ENCODE peak calls at places on chromosome 11, in ten cellular contexts. One of them, this sample, is unnamed.

GRCh38 chr11:6609502-6610015 is 2.5 kb downstream of the TAF10 start:
- DNase-seq in EL: no peak
- DNase-seq in H7: no peak
- DNase-seq in GM20000: no peak
- DNase-seq in left ventricle myocardium inferior: no peak
- DNase-seq in kidney glomerular epithelial cell: no peak
- DNase-seq in neural progenitor cell: no peak
- DNase-seq in stimulated activated CD4-positive, alpha-beta T cell treated with anti-CD3 and anti-CD28 coated beads, Interleukin-4, amount 100 ng/mL, for 24 hours: no peak
- DNase-seq in cardiac muscle cell: no peak
- DNase-seq in activated naive CD4-positive, alpha-beta T cell: no peak
- DNase-seq in this sample: no peak

GRCh38 chr11:77047007-77047927 is 13.1 kb downstream of the B3GNT6 start:
- DNase-seq in EL: peak; percentile 94
- DNase-seq in H7: peak; percentile 81
- DNase-seq in GM20000: peak; percentile 85
- DNase-seq in left ventricle myocardium inferior: peak; percentile 36
- DNase-seq in kidney glomerular epithelial cell: peak; percentile 91
- DNase-seq in neural progenitor cell: peak; percentile 79
- DNase-seq in stimulated activated CD4-positive, alpha-beta T cell treated with anti-CD3 and anti-CD28 coated beads, Interleukin-4, amount 100 ng/mL, for 24 hours: peak; percentile 87
- DNase-seq in cardiac muscle cell: peak; percentile 94
- DNase-seq in activated naive CD4-positive, alpha-beta T cell: no peak
- DNase-seq in this sample: peak; percentile 74

GRCh38 chr11:102495161-102496042 is 35.1 kb downstream of the MMP7 start:
- DNase-seq in EL: peak; percentile 82
- DNase-seq in H7: peak; percentile 53
- DNase-seq in GM20000: peak; percentile 53
- DNase-seq in left ventricle myocardium inferior: no peak
- DNase-seq in kidney glomerular epithelial cell: peak; percentile 92
- DNase-seq in neural progenitor cell: peak; percentile 80
- DNase-seq in stimulated activated CD4-positive, alpha-beta T cell treated with anti-CD3 and anti-CD28 coated beads, Interleukin-4, amount 100 ng/mL, for 24 hours: peak; percentile 61
- DNase-seq in cardiac muscle cell: peak; percentile 93
- DNase-seq in activated naive CD4-positive, alpha-beta T cell: no peak
- DNase-seq in this sample: peak; percentile 33

GRCh38 chr11:131305005-131305404 is 65.4 kb upstream of the NTM start:
- DNase-seq in EL: no peak
- DNase-seq in H7: no peak
- DNase-seq in GM20000: no peak
- DNase-seq in left ventricle myocardium inferior: no peak
- DNase-seq in kidney glomerular epithelial cell: no peak
- DNase-seq in neural progenitor cell: no peak
- DNase-seq in stimulated activated CD4-positive, alpha-beta T cell treated with anti-CD3 and anti-CD28 coated beads, Interleukin-4, amount 100 ng/mL, for 24 hours: no peak
- DNase-seq in cardiac muscle cell: no peak
- DNase-seq in activated naive CD4-positive, alpha-beta T cell: no peak
- DNase-seq in this sample: no peak

GRCh38 chr11:48123249-48123875 is 93.2 kb upstream of the OR4B1 start:
- DNase-seq in EL: no peak
- DNase-seq in H7: no peak
- DNase-seq in GM20000: no peak
- DNase-seq in left ventricle myocardium inferior: no peak
- DNase-seq in kidney glomerular epithelial cell: no peak
- DNase-seq in neural progenitor cell: no peak
- DNase-seq in stimulated activated CD4-positive, alpha-beta T cell treated with anti-CD3 and anti-CD28 coated beads, Interleukin-4, amount 100 ng/mL, for 24 hours: no peak
- DNase-seq in cardiac muscle cell: no peak
- DNase-seq in activated naive CD4-positive, alpha-beta T cell: no peak
- DNase-seq in this sample: no peak

GRCh38 chr11:64854157-64854533 is 9.7 kb upstream of the CDC42BPG start:
- DNase-seq in EL: no peak
- DNase-seq in H7: no peak
- DNase-seq in GM20000: no peak
- DNase-seq in left ventricle myocardium inferior: no peak
- DNase-seq in kidney glomerular epithelial cell: no peak
- DNase-seq in neural progenitor cell: no peak
- DNase-seq in stimulated activated CD4-positive, alpha-beta T cell treated with anti-CD3 and anti-CD28 coated beads, Interleukin-4, amount 100 ng/mL, for 24 hours: no peak
- DNase-seq in cardiac muscle cell: no peak
- DNase-seq in activated naive CD4-positive, alpha-beta T cell: no peak
- DNase-seq in this sample: no peak

GRCh38 chr11:19735512-19735911 is 22.9 kb downstream of the NAV2 start:
- DNase-seq in EL: peak; percentile 57
- DNase-seq in H7: no peak
- DNase-seq in GM20000: no peak
- DNase-seq in left ventricle myocardium inferior: no peak
- DNase-seq in kidney glomerular epithelial cell: no peak
- DNase-seq in neural progenitor cell: no peak
- DNase-seq in stimulated activated CD4-positive, alpha-beta T cell treated with anti-CD3 and anti-CD28 coated beads, Interleukin-4, amount 100 ng/mL, for 24 hours: no peak
- DNase-seq in cardiac muscle cell: peak; percentile 30
- DNase-seq in activated naive CD4-positive, alpha-beta T cell: no peak
- DNase-seq in this sample: no peak

GRCh38 chr11:82929121-82929520 is 27.6 kb downstream of the DDIAS start:
- DNase-seq in EL: no peak
- DNase-seq in H7: no peak
- DNase-seq in GM20000: no peak
- DNase-seq in left ventricle myocardium inferior: no peak
- DNase-seq in kidney glomerular epithelial cell: no peak
- DNase-seq in neural progenitor cell: no peak
- DNase-seq in stimulated activated CD4-positive, alpha-beta T cell treated with anti-CD3 and anti-CD28 coated beads, Interleukin-4, amount 100 ng/mL, for 24 hours: no peak
- DNase-seq in cardiac muscle cell: no peak
- DNase-seq in activated naive CD4-positive, alpha-beta T cell: no peak
- DNase-seq in this sample: no peak

GRCh38 chr11:116697011-116697410 is 75.8 kb downstream of the BUD13 start:
- DNase-seq in EL: no peak
- DNase-seq in H7: no peak
- DNase-seq in GM20000: no peak
- DNase-seq in left ventricle myocardium inferior: no peak
- DNase-seq in kidney glomerular epithelial cell: no peak
- DNase-seq in neural progenitor cell: no peak
- DNase-seq in stimulated activated CD4-positive, alpha-beta T cell treated with anti-CD3 and anti-CD28 coated beads, Interleukin-4, amount 100 ng/mL, for 24 hours: no peak
- DNase-seq in cardiac muscle cell: no peak
- DNase-seq in activated naive CD4-positive, alpha-beta T cell: no peak
- DNase-seq in this sample: peak; percentile 71

GRCh38 chr11:100177651-100178050 is 509.4 kb upstream of the ARHGAP42 start:
- DNase-seq in EL: no peak
- DNase-seq in H7: no peak
- DNase-seq in GM20000: no peak
- DNase-seq in left ventricle myocardium inferior: no peak
- DNase-seq in kidney glomerular epithelial cell: no peak
- DNase-seq in neural progenitor cell: no peak
- DNase-seq in stimulated activated CD4-positive, alpha-beta T cell treated with anti-CD3 and anti-CD28 coated beads, Interleukin-4, amount 100 ng/mL, for 24 hours: no peak
- DNase-seq in cardiac muscle cell: no peak
- DNase-seq in activated naive CD4-positive, alpha-beta T cell: no peak
- DNase-seq in this sample: no peak

GRCh38 chr11:45413156-45413833 is 127.2 kb upstream of the SYT13 start:
- DNase-seq in EL: no peak
- DNase-seq in H7: no peak
- DNase-seq in GM20000: no peak
- DNase-seq in left ventricle myocardium inferior: no peak
- DNase-seq in kidney glomerular epithelial cell: peak; percentile 22
- DNase-seq in neural progenitor cell: no peak
- DNase-seq in stimulated activated CD4-positive, alpha-beta T cell treated with anti-CD3 and anti-CD28 coated beads, Interleukin-4, amount 100 ng/mL, for 24 hours: no peak
- DNase-seq in cardiac muscle cell: no peak
- DNase-seq in activated naive CD4-positive, alpha-beta T cell: no peak
- DNase-seq in this sample: peak; percentile 30

GRCh38 chr11:64971421-64972233 is at the start of gene MAJIN:
- DNase-seq in EL: peak; percentile 19
- DNase-seq in H7: peak; percentile 66
- DNase-seq in GM20000: peak; percentile 85
- DNase-seq in left ventricle myocardium inferior: peak; percentile 88
- DNase-seq in kidney glomerular epithelial cell: peak; percentile 6
- DNase-seq in neural progenitor cell: peak; percentile 63
- DNase-seq in stimulated activated CD4-positive, alpha-beta T cell treated with anti-CD3 and anti-CD28 coated beads, Interleukin-4, amount 100 ng/mL, for 24 hours: peak; percentile 91
- DNase-seq in cardiac muscle cell: peak; percentile 89
- DNase-seq in activated naive CD4-positive, alpha-beta T cell: peak; percentile 90
- DNase-seq in this sample: peak; percentile 54

GRCh38 chr11:701741-702513 is 4.1 kb upstream of the EPS8L2 start:
- DNase-seq in EL: no peak
- DNase-seq in H7: no peak
- DNase-seq in GM20000: no peak
- DNase-seq in left ventricle myocardium inferior: no peak
- DNase-seq in kidney glomerular epithelial cell: no peak
- DNase-seq in neural progenitor cell: no peak
- DNase-seq in stimulated activated CD4-positive, alpha-beta T cell treated with anti-CD3 and anti-CD28 coated beads, Interleukin-4, amount 100 ng/mL, for 24 hours: no peak
- DNase-seq in cardiac muscle cell: no peak
- DNase-seq in activated naive CD4-positive, alpha-beta T cell: no peak
- DNase-seq in this sample: no peak

GRCh38 chr11:2760196-2760871 is 60.5 kb upstream of the KCNQ1OT1 start:
- DNase-seq in EL: no peak
- DNase-seq in H7: peak; percentile 38
- DNase-seq in GM20000: no peak
- DNase-seq in left ventricle myocardium inferior: no peak
- DNase-seq in kidney glomerular epithelial cell: peak; percentile 55
- DNase-seq in neural progenitor cell: no peak
- DNase-seq in stimulated activated CD4-positive, alpha-beta T cell treated with anti-CD3 and anti-CD28 coated beads, Interleukin-4, amount 100 ng/mL, for 24 hours: no peak
- DNase-seq in cardiac muscle cell: no peak
- DNase-seq in activated naive CD4-positive, alpha-beta T cell: no peak
- DNase-seq in this sample: no peak

GRCh38 chr11:19978668-19979518 is 181.4 kb downstream of the DBX1 start:
- DNase-seq in EL: peak; percentile 82
- DNase-seq in H7: no peak
- DNase-seq in GM20000: peak; percentile 23
- DNase-seq in left ventricle myocardium inferior: no peak
- DNase-seq in kidney glomerular epithelial cell: peak; percentile 75
- DNase-seq in neural progenitor cell: no peak
- DNase-seq in stimulated activated CD4-positive, alpha-beta T cell treated with anti-CD3 and anti-CD28 coated beads, Interleukin-4, amount 100 ng/mL, for 24 hours: no peak
- DNase-seq in cardiac muscle cell: peak; percentile 80
- DNase-seq in activated naive CD4-positive, alpha-beta T cell: no peak
- DNase-seq in this sample: peak; percentile 94

GRCh38 chr11:94934362-94934761 is 39.0 kb downstream of the CWC15 start:
- DNase-seq in EL: peak; percentile 45
- DNase-seq in H7: peak; percentile 24
- DNase-seq in GM20000: no peak
- DNase-seq in left ventricle myocardium inferior: no peak
- DNase-seq in kidney glomerular epithelial cell: peak; percentile 14
- DNase-seq in neural progenitor cell: peak; percentile 56
- DNase-seq in stimulated activated CD4-positive, alpha-beta T cell treated with anti-CD3 and anti-CD28 coated beads, Interleukin-4, amount 100 ng/mL, for 24 hours: no peak
- DNase-seq in cardiac muscle cell: peak; percentile 39
- DNase-seq in activated naive CD4-positive, alpha-beta T cell: no peak
- DNase-seq in this sample: no peak

GRCh38 chr11:122248939-122249338 is 132.9 kb upstream of the BLID start:
- DNase-seq in EL: no peak
- DNase-seq in H7: no peak
- DNase-seq in GM20000: no peak
- DNase-seq in left ventricle myocardium inferior: no peak
- DNase-seq in kidney glomerular epithelial cell: no peak
- DNase-seq in neural progenitor cell: no peak
- DNase-seq in stimulated activated CD4-positive, alpha-beta T cell treated with anti-CD3 and anti-CD28 coated beads, Interleukin-4, amount 100 ng/mL, for 24 hours: no peak
- DNase-seq in cardiac muscle cell: no peak
- DNase-seq in activated naive CD4-positive, alpha-beta T cell: no peak
- DNase-seq in this sample: peak; percentile 91

GRCh38 chr11:85961930-85962363 is 106.8 kb downstream of the CCDC83 start:
- DNase-seq in EL: no peak
- DNase-seq in H7: no peak
- DNase-seq in GM20000: no peak
- DNase-seq in left ventricle myocardium inferior: no peak
- DNase-seq in kidney glomerular epithelial cell: peak; percentile 57
- DNase-seq in neural progenitor cell: no peak
- DNase-seq in stimulated activated CD4-positive, alpha-beta T cell treated with anti-CD3 and anti-CD28 coated beads, Interleukin-4, amount 100 ng/mL, for 24 hours: no peak
- DNase-seq in cardiac muscle cell: peak; percentile 79
- DNase-seq in activated naive CD4-positive, alpha-beta T cell: no peak
- DNase-seq in this sample: peak; percentile 97

GRCh38 chr11:9095421-9095820 is 4.0 kb upstream of the SCUBE2 start:
- DNase-seq in EL: no peak
- DNase-seq in H7: peak; percentile 53
- DNase-seq in GM20000: no peak
- DNase-seq in left ventricle myocardium inferior: no peak
- DNase-seq in kidney glomerular epithelial cell: no peak
- DNase-seq in neural progenitor cell: no peak
- DNase-seq in stimulated activated CD4-positive, alpha-beta T cell treated with anti-CD3 and anti-CD28 coated beads, Interleukin-4, amount 100 ng/mL, for 24 hours: no peak
- DNase-seq in cardiac muscle cell: no peak
- DNase-seq in activated naive CD4-positive, alpha-beta T cell: no peak
- DNase-seq in this sample: no peak

GRCh38 chr11:6705905-6706535 is 22.9 kb upstream of the MRPL17 start:
- DNase-seq in EL: peak; percentile 53
- DNase-seq in H7: peak; percentile 24
- DNase-seq in GM20000: peak; percentile 49
- DNase-seq in left ventricle myocardium inferior: no peak
- DNase-seq in kidney glomerular epithelial cell: peak; percentile 19
- DNase-seq in neural progenitor cell: peak; percentile 73
- DNase-seq in stimulated activated CD4-positive, alpha-beta T cell treated with anti-CD3 and anti-CD28 coated beads, Interleukin-4, amount 100 ng/mL, for 24 hours: peak; percentile 52
- DNase-seq in cardiac muscle cell: peak; percentile 75
- DNase-seq in activated naive CD4-positive, alpha-beta T cell: no peak
- DNase-seq in this sample: no peak

GRCh38 chr11:45850446-45850845 is 3.2 kb downstream of the CRY2 start:
- DNase-seq in EL: peak; percentile 30
- DNase-seq in H7: no peak
- DNase-seq in GM20000: no peak
- DNase-seq in left ventricle myocardium inferior: no peak
- DNase-seq in kidney glomerular epithelial cell: no peak
- DNase-seq in neural progenitor cell: no peak
- DNase-seq in stimulated activated CD4-positive, alpha-beta T cell treated with anti-CD3 and anti-CD28 coated beads, Interleukin-4, amount 100 ng/mL, for 24 hours: no peak
- DNase-seq in cardiac muscle cell: peak; percentile 48
- DNase-seq in activated naive CD4-positive, alpha-beta T cell: no peak
- DNase-seq in this sample: no peak

GRCh38 chr11:73988227-73988626 is 5.6 kb upstream of the UCP2 start:
- DNase-seq in EL: no peak
- DNase-seq in H7: no peak
- DNase-seq in GM20000: no peak
- DNase-seq in left ventricle myocardium inferior: no peak
- DNase-seq in kidney glomerular epithelial cell: no peak
- DNase-seq in neural progenitor cell: no peak
- DNase-seq in stimulated activated CD4-positive, alpha-beta T cell treated with anti-CD3 and anti-CD28 coated beads, Interleukin-4, amount 100 ng/mL, for 24 hours: no peak
- DNase-seq in cardiac muscle cell: no peak
- DNase-seq in activated naive CD4-positive, alpha-beta T cell: no peak
- DNase-seq in this sample: no peak

GRCh38 chr11:126332221-126332711 is 23.2 kb upstream of the ST3GAL4 start:
- DNase-seq in EL: peak; percentile 92
- DNase-seq in H7: no peak
- DNase-seq in GM20000: no peak
- DNase-seq in left ventricle myocardium inferior: peak; percentile 77
- DNase-seq in kidney glomerular epithelial cell: peak; percentile 40
- DNase-seq in neural progenitor cell: no peak
- DNase-seq in stimulated activated CD4-positive, alpha-beta T cell treated with anti-CD3 and anti-CD28 coated beads, Interleukin-4, amount 100 ng/mL, for 24 hours: no peak
- DNase-seq in cardiac muscle cell: peak; percentile 83
- DNase-seq in activated naive CD4-positive, alpha-beta T cell: no peak
- DNase-seq in this sample: no peak

GRCh38 chr11:35725880-35726279 is 63.3 kb downstream of the TRIM44 start:
- DNase-seq in EL: peak; percentile 76
- DNase-seq in H7: no peak
- DNase-seq in GM20000: no peak
- DNase-seq in left ventricle myocardium inferior: no peak
- DNase-seq in kidney glomerular epithelial cell: peak; percentile 15
- DNase-seq in neural progenitor cell: no peak
- DNase-seq in stimulated activated CD4-positive, alpha-beta T cell treated with anti-CD3 and anti-CD28 coated beads, Interleukin-4, amount 100 ng/mL, for 24 hours: no peak
- DNase-seq in cardiac muscle cell: peak; percentile 54
- DNase-seq in activated naive CD4-positive, alpha-beta T cell: no peak
- DNase-seq in this sample: peak; percentile 60

GRCh38 chr11:122268601-122269130 is 152.7 kb upstream of the BLID start:
- DNase-seq in EL: no peak
- DNase-seq in H7: no peak
- DNase-seq in GM20000: no peak
- DNase-seq in left ventricle myocardium inferior: no peak
- DNase-seq in kidney glomerular epithelial cell: no peak
- DNase-seq in neural progenitor cell: no peak
- DNase-seq in stimulated activated CD4-positive, alpha-beta T cell treated with anti-CD3 and anti-CD28 coated beads, Interleukin-4, amount 100 ng/mL, for 24 hours: no peak
- DNase-seq in cardiac muscle cell: no peak
- DNase-seq in activated naive CD4-positive, alpha-beta T cell: no peak
- DNase-seq in this sample: no peak

GRCh38 chr11:107157146-107157808 is 139.0 kb upstream of the GUCY1A2 start:
- DNase-seq in EL: peak; percentile 27
- DNase-seq in H7: no peak
- DNase-seq in GM20000: no peak
- DNase-seq in left ventricle myocardium inferior: no peak
- DNase-seq in kidney glomerular epithelial cell: no peak
- DNase-seq in neural progenitor cell: peak; percentile 52
- DNase-seq in stimulated activated CD4-positive, alpha-beta T cell treated with anti-CD3 and anti-CD28 coated beads, Interleukin-4, amount 100 ng/mL, for 24 hours: no peak
- DNase-seq in cardiac muscle cell: no peak
- DNase-seq in activated naive CD4-positive, alpha-beta T cell: no peak
- DNase-seq in this sample: no peak

GRCh38 chr11:61587951-61588695 is 7.2 kb upstream of the SYT7 start:
- DNase-seq in EL: peak; percentile 31
- DNase-seq in H7: peak; percentile 97
- DNase-seq in GM20000: peak; percentile 63
- DNase-seq in left ventricle myocardium inferior: peak; percentile 72
- DNase-seq in kidney glomerular epithelial cell: no peak
- DNase-seq in neural progenitor cell: peak; percentile 76
- DNase-seq in stimulated activated CD4-positive, alpha-beta T cell treated with anti-CD3 and anti-CD28 coated beads, Interleukin-4, amount 100 ng/mL, for 24 hours: peak; percentile 69
- DNase-seq in cardiac muscle cell: no peak
- DNase-seq in activated naive CD4-positive, alpha-beta T cell: peak; percentile 42
- DNase-seq in this sample: peak; percentile 39

GRCh38 chr11:34299962-34300350 is 57.9 kb downstream of the ABTB2 start:
- DNase-seq in EL: no peak
- DNase-seq in H7: no peak
- DNase-seq in GM20000: no peak
- DNase-seq in left ventricle myocardium inferior: no peak
- DNase-seq in kidney glomerular epithelial cell: peak; percentile 20
- DNase-seq in neural progenitor cell: no peak
- DNase-seq in stimulated activated CD4-positive, alpha-beta T cell treated with anti-CD3 and anti-CD28 coated beads, Interleukin-4, amount 100 ng/mL, for 24 hours: no peak
- DNase-seq in cardiac muscle cell: no peak
- DNase-seq in activated naive CD4-positive, alpha-beta T cell: no peak
- DNase-seq in this sample: no peak